ENCODE peak calls at places on chromosomes 12 and 14, in nine cellular contexts. T, F, N, H, B, V, W, E and Q are unnamed samples.

GRCh38 chr12:89236748-89237428 is 115.4 kb downstream of the DUSP6 start:
- DNase-seq in T (no peak), F (no peak), N (peak; percentile 13), H (peak; percentile 82), B (no peak), V (no peak), W (no peak), E (no peak), Q (no peak)

GRCh38 chr12:24048446-24048845 is 99.0 kb upstream of the SOX5 start:
- DNase-seq in T (no peak), F (no peak), N (no peak), H (no peak), B (no peak), V (no peak), W (no peak), E (no peak), Q (no peak)

GRCh38 chr12:118715647-118716046 is 265.7 kb upstream of the SRRM4 start:
- DNase-seq in T (no peak), F (no peak), N (no peak), H (no peak), B (no peak), V (no peak), W (no peak), E (no peak), Q (no peak)

GRCh38 chr12:106106892-106107291 is 31.9 kb downstream of the NUAK1 start:
- DNase-seq in T (no peak), F (no peak), N (no peak), H (peak; percentile 58), B (no peak), V (no peak), W (no peak), E (no peak), Q (no peak)

GRCh38 chr14:26290007-26290530 is 307.8 kb downstream of the NOVA1 start:
- DNase-seq in T (no peak), F (no peak), N (no peak), H (peak; percentile 68), B (no peak), V (no peak), W (no peak), E (no peak), Q (no peak)

GRCh38 chr12:123602651-123603195 is 824 bp downstream of the DDX55 start:
- DNase-seq in T (no peak), F (no peak), N (no peak), H (no peak), B (no peak), V (no peak), W (no peak), E (no peak), Q (peak; percentile 50)

GRCh38 chr14:58882577-58883018 is 244.8 kb downstream of the DACT1 start:
- DNase-seq in T (no peak), F (no peak), N (no peak), H (peak; percentile 67), B (no peak), V (no peak), W (peak; percentile 35), E (no peak), Q (no peak)

GRCh38 chr12:389138-390096 is at the start of gene KDM5A:
- DNase-seq in T (peak; percentile 89), F (peak; percentile 90), N (peak; percentile 90), H (peak; percentile 94), B (peak; percentile 91), V (peak; percentile 92), W (peak; percentile 81), E (peak; percentile 89), Q (no peak)

DNA sequence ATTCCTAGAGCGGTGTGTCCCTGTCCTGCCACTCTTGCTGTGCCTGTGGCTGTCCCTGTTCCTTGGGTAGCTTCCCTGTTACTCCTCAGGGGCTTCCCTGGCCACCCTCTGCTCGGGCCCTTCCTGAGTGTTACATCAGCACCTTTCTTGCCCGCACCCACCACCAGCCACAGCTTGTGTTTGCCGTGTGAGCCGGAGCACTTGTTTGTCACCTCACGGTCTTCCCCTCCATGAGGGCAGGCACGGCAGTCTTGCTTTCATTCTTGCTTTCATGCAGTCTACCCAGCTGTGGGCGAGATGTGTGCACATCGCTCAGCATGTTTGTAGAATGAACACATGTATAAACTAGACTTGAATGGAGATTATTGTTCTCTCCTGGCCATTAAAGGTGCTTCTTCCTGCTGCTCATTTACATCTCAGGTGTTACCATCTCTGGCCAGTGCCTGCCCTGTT is 42.0 kb downstream of the TRAF3 start:
- DNase-seq in T (no peak), F (no peak), N (no peak), H (no peak), B (no peak), V (no peak), W (no peak), E (no peak), Q (no peak)
- TF ChIP-seq POLR2A in T (no peak), F (no peak), N (no peak), H (no peak), B (no peak), V (no peak), W (no peak), E (no peak), Q (no peak)

GRCh38 chr14:100370003-100370402 is 46.9 kb downstream of the SLC25A47 start:
- DNase-seq in T (no peak), F (no peak), N (no peak), H (no peak), B (no peak), V (no peak), W (no peak), E (no peak), Q (no peak)

GRCh38 chr14:100369019-100369418 is 45.9 kb downstream of the SLC25A47 start:
- DNase-seq in T (no peak), F (no peak), N (no peak), H (no peak), B (no peak), V (no peak), W (no peak), E (no peak), Q (no peak)

GRCh38 chr14:100372357-100373048 is 49.4 kb downstream of the SLC25A47 start:
- DNase-seq in T (no peak), F (no peak), N (no peak), H (no peak), B (no peak), V (no peak), W (no peak), E (no peak), Q (peak; percentile 42)

GRCh38 chr14:100374270-100374669 is 51.1 kb downstream of the SLC25A47 start:
- DNase-seq in T (no peak), F (no peak), N (no peak), H (no peak), B (no peak), V (no peak), W (no peak), E (no peak), Q (peak; percentile 56)

GRCh38 chr14:100371773-100372172 is 48.6 kb downstream of the SLC25A47 start:
- DNase-seq in T (no peak), F (no peak), N (no peak), H (no peak), B (peak; percentile 14), V (no peak), W (no peak), E (no peak), Q (no peak)
- TF ChIP-seq POLR2A in T (no peak), F (no peak), N (no peak), H (no peak), B (no peak), V (no peak), W (no peak), E (no peak), Q (no peak)

GRCh38 chr12:25051171-25051570 is 102.3 kb upstream of the BCAT1 start:
- DNase-seq in T (no peak), F (no peak), N (no peak), H (no peak), B (no peak), V (no peak), W (no peak), E (no peak), Q (peak; percentile 30)

GRCh38 chr12:25054076-25054782 is 105.3 kb upstream of the BCAT1 start:
- DNase-seq in T (no peak), F (no peak), N (no peak), H (no peak), B (no peak), V (no peak), W (no peak), E (no peak), Q (peak; percentile 21)

GRCh38 chr12:25051583-25052190 is 102.8 kb upstream of the BCAT1 start:
- DNase-seq in T (no peak), F (no peak), N (no peak), H (no peak), B (no peak), V (no peak), W (no peak), E (no peak), Q (peak; percentile 61)

GRCh38 chr12:25053021-25053271 is 104.0 kb upstream of the BCAT1 start:
- DNase-seq in T (no peak), F (no peak), N (no peak), H (no peak), B (no peak), V (no peak), W (no peak), E (no peak), Q (no peak)

DNA sequence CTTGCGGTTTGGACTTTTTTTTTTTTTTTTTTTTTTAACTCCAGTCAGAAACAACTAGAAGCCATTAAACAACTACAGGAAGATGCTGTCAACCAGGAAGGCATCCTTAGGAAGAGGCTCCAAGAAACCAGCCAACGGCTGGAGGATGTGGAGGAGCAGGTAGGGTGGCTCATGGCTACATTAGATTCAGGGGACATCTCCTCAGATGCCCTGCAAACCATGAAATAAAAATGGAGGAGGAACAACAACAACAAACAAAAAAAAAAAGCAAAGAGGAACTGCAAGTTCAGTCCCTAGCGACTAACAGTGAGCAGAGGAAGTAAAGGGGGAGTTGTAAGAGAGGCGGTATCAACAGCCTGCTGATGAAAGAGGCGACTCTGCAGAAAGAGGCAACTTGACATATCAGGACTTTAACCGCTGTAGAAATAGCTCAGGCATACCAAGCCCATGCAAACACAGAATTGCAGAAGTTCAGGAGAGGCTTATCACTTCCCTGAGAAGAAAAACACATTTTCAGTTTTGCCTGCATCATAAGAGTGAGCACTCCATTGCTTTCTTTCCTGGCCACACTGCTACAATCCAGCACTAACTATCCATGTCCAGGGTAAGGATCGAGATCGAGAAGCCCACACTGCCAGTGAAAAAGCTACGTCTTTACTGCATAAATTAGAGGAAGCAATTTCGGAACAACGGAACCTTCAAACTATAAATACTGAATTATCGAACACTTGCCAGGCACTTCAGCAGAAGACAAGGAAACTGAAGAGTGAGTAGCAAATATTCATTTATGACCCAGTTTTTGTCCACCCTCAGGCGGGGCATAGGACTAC is 103.5 kb upstream of the BCAT1 start:
- DNase-seq in T (no peak), F (no peak), N (no peak), H (no peak), B (no peak), V (no peak), W (no peak), E (no peak), Q (peak; percentile 78)
- TF ChIP-seq POLR2A in T (no peak), F (no peak), N (no peak), H (no peak), B (peak; percentile 9), V (no peak), W (no peak), E (peak; percentile 71), Q (peak; percentile 55)

GRCh38 chr12:90943248-90943647 is 11.7 kb downstream of the CCER1 start:
- DNase-seq in T (no peak), F (no peak), N (no peak), H (no peak), B (no peak), V (no peak), W (no peak), E (no peak), Q (no peak)

GRCh38 chr12:90936230-90937005 is 18.6 kb downstream of the CCER1 start:
- DNase-seq in T (no peak), F (no peak), N (no peak), H (no peak), B (no peak), V (no peak), W (no peak), E (no peak), Q (no peak)

GRCh38 chr12:90939382-90939781 is 15.6 kb downstream of the CCER1 start:
- DNase-seq in T (no peak), F (no peak), N (no peak), H (peak; percentile 26), B (no peak), V (no peak), W (no peak), E (no peak), Q (no peak)

GRCh38 chr12:90940872-90941499 is 14.0 kb downstream of the CCER1 start:
- DNase-seq in T (no peak), F (no peak), N (peak; percentile 55), H (peak; percentile 76), B (no peak), V (peak; percentile 54), W (no peak), E (no peak), Q (peak; percentile 42)

DNA sequence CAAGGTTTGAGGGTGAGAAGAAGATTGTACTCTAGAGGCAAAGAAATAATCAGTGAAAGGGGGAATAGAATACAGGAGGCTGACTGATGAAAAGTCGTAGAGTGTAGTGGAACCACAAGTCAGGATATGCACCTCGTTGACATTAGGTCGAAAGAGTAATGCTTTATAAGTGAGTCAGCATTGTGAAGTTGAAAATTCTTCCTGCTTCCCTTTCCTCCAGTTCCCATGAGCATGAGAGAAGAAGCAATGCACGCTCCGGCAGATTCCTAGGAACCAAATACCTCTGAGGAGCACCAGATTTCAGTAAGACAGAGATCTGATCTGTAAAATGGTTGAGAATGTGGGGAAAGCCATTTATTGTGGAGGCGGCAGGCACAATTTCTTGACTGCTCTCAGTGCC is 16.5 kb downstream of the CCER1 start:
- DNase-seq in T (no peak), F (no peak), N (no peak), H (peak; percentile 73), B (no peak), V (no peak), W (no peak), E (no peak), Q (no peak)
- TF ChIP-seq POLR2A in T (no peak), F (no peak), N (no peak), H (no peak), B (no peak), V (no peak), W (no peak), E (no peak), Q (no peak)